ENCODE peak calls at places on chromosomes 16 and 17, in six cellular contexts. G is ovary, B is hippocampal formation, W is HT1080, L is SHP77, N is NCI-H345. D is an unnamed sample.
A peak's percentile ranks its signal among the peaks of the same experiment; 100 is the strongest.

GRCh38 chr17:39402890-39403605 is 1.6 kb upstream of the FBXL20 start:
- DNase-seq in G (peak; percentile 26), B (no peak), W (no peak), L (no peak), N (no peak), D (no peak)

GRCh38 chr16:46974352-46974751 is 878 bp upstream of the DNAJA2 start:
- DNase-seq in G (no peak), B (no peak), W (no peak), L (no peak), N (peak; percentile 2), D (no peak)

GRCh38 chr17:17682293-17682736 is 1.1 kb downstream of the RAI1 start:
- DNase-seq in G (peak; percentile 78), B (peak; percentile 75), W (no peak), L (peak; percentile 35), N (peak; percentile 29), D (peak; percentile 54)

GRCh38 chr16:50371936-50372595 is 3.3 kb upstream of the BRD7 start:
- DNase-seq in G (peak; percentile 35), B (peak; percentile 63), W (no peak), L (peak; percentile 46), N (no peak), D (peak; percentile 25)

GRCh38 chr16:86789621-86790051 is 211.3 kb downstream of the FOXL1 start:
- DNase-seq in G (no peak), B (no peak), W (no peak), L (no peak), N (no peak), D (no peak)

GRCh38 chr17:73227379-73227778 is 34.3 kb downstream of the CPSF4L start:
- DNase-seq in G (no peak), B (no peak), W (no peak), L (no peak), N (no peak), D (no peak)

GRCh38 chr16:9219811-9220210 is 128.4 kb downstream of the HAPSTR1 start:
- DNase-seq in G (no peak), B (no peak), W (no peak), L (no peak), N (no peak), D (no peak)

GRCh38 chr16:29198731-29199521 is 207.6 kb downstream of the NPIPB11 start:
- DNase-seq in G (peak; percentile 57), B (no peak), W (no peak), L (no peak), N (no peak), D (no peak)

GRCh38 chr17:17536702-17537101 is 40.5 kb upstream of the RASD1 start:
- DNase-seq in G (no peak), B (no peak), W (no peak), L (peak; percentile 75), N (no peak), D (no peak)

GRCh38 chr16:27474041-27474440 is 72.1 kb downstream of the IL21R start:
- DNase-seq in G (no peak), B (no peak), W (no peak), L (no peak), N (no peak), D (no peak)

GRCh38 chr16:84190731-84191388 is at the start of gene ADAD2:
- DNase-seq in G (no peak), B (no peak), W (no peak), L (no peak), N (no peak), D (no peak)

GRCh38 chr17:2215616-2216364 is 87.8 kb downstream of the SMG6 start:
- DNase-seq in G (peak; percentile 81), B (peak; percentile 39), W (peak; percentile 82), L (peak; percentile 70), N (no peak), D (no peak)

GRCh38 chr17:14042411-14042810 is 26.9 kb upstream of the COX10 start:
- DNase-seq in G (no peak), B (no peak), W (no peak), L (no peak), N (no peak), D (no peak)

GRCh38 chr16:85170066-85171003 is 58.1 kb upstream of the CIBAR2 start:
- DNase-seq in G (peak; percentile 60), B (no peak), W (no peak), L (no peak), N (no peak), D (no peak)

GRCh38 chr17:69350911-69351310 is 24.0 kb upstream of the ABCA5 start:
- DNase-seq in G (no peak), B (no peak), W (no peak), L (no peak), N (no peak), D (no peak)

GRCh38 chr16:65908568-65908967 is 457.9 kb upstream of the CDH5 start:
- DNase-seq in G (no peak), B (peak; percentile 6), W (no peak), L (no peak), N (no peak), D (no peak)

GRCh38 chr17:37089998-37090397 is 141.2 kb downstream of the AATF start:
- DNase-seq in G (no peak), B (no peak), W (no peak), L (no peak), N (no peak), D (no peak)

GRCh38 chr16:2530629-2531318 is 434 bp downstream of the CEMP1 start:
- DNase-seq in G (peak; percentile 49), B (no peak), W (no peak), L (no peak), N (no peak), D (no peak)

GRCh38 chr16:85674828-85675227 is 13.9 kb downstream of the GINS2 start:
- DNase-seq in G (peak; percentile 2), B (no peak), W (no peak), L (no peak), N (no peak), D (no peak)

GRCh38 chr17:75289832-75290337 is 652 bp upstream of the SLC25A19 start:
- DNase-seq in G (peak; percentile 47), B (no peak), W (no peak), L (peak; percentile 20), N (peak; percentile 49), D (no peak)

GRCh38 chr16:89670496-89671431 is 13.1 kb downstream of the SPATA33 start:
- DNase-seq in G (no peak), B (no peak), W (peak; percentile 42), L (no peak), N (no peak), D (no peak)

GRCh38 chr16:19245326-19245925 is 40.1 kb upstream of the CLEC19A start:
- DNase-seq in G (no peak), B (no peak), W (no peak), L (peak; percentile 35), N (peak; percentile 97), D (no peak)

GRCh38 chr17:57747221-57748017 is 2.3 kb upstream of the CCDC182 start:
- DNase-seq in G (peak; percentile 33), B (peak; percentile 13), W (peak; percentile 60), L (peak; percentile 75), N (peak; percentile 63), D (peak; percentile 5)

GRCh38 chr16:54031107-54031760 is 255.4 kb downstream of the IRX3 start:
- DNase-seq in G (no peak), B (no peak), W (peak; percentile 45), L (no peak), N (no peak), D (no peak)

GRCh38 chr17:17236295-17237025 is 508 bp downstream of the FLCN start:
- DNase-seq in G (no peak), B (no peak), W (peak; percentile 35), L (peak; percentile 54), N (peak; percentile 6), D (no peak)

D was measured in occipital lobe.